ENCODE peak calls at places on chromosomes 3 and 15, in four cellular contexts. One of them, this sample, is unnamed.
A peak's percentile ranks its signal among the peaks of the same experiment; 100 is the strongest.

GRCh38 chr3:161305095-161305991 is 66.0 kb downstream of the SPTSSB start:
- DNase-seq in cardiac muscle cell: no peak
- DNase-seq in ovary: no peak
- DNase-seq in neuronal stem cell: no peak
- DNase-seq in this sample: no peak

GRCh38 chr3:43968465-43968864 is 273.2 kb upstream of the TOPAZ1 start:
- DNase-seq in cardiac muscle cell: no peak
- DNase-seq in neuronal stem cell: no peak
- DNase-seq in ovary: no peak
- DNase-seq in this sample: no peak

GRCh38 chr15:69668049-69668705 is 215.6 kb downstream of the RPLP1 start:
- DNase-seq in neuronal stem cell: no peak
- DNase-seq in ovary: no peak
- DNase-seq in cardiac muscle cell: no peak
- DNase-seq in this sample: no peak

GRCh38 chr3:63870606-63871005 is 6.9 kb downstream of the ATXN7 start:
- DNase-seq in neuronal stem cell: no peak
- DNase-seq in ovary: no peak
- DNase-seq in cardiac muscle cell: no peak
- DNase-seq in this sample: no peak

GRCh38 chr15:78077860-78078187 is 313 bp upstream of the TBC1D2B start:
- DNase-seq in cardiac muscle cell: no peak
- DNase-seq in neuronal stem cell: no peak
- DNase-seq in ovary: no peak
- DNase-seq in this sample: no peak

GRCh38 chr15:29455055-29455454 is 185.4 kb upstream of the NSMCE3 start:
- DNase-seq in ovary: no peak
- DNase-seq in neuronal stem cell: no peak
- DNase-seq in cardiac muscle cell: no peak
- DNase-seq in this sample: no peak

GRCh38 chr3:150319900-150320299 is 88.2 kb upstream of the TSC22D2 start:
- DNase-seq in ovary: no peak
- DNase-seq in cardiac muscle cell: no peak
- DNase-seq in neuronal stem cell: no peak
- DNase-seq in this sample: peak; percentile 97

GRCh38 chr3:9248232-9249191 is 934 bp downstream of the SRGAP3 start:
- DNase-seq in cardiac muscle cell: no peak
- DNase-seq in neuronal stem cell: no peak
- DNase-seq in ovary: no peak
- DNase-seq in this sample: no peak

GRCh38 chr3:147360936-147361670 is 45.2 kb downstream of the ZIC4 start:
- DNase-seq in cardiac muscle cell: no peak
- DNase-seq in ovary: no peak
- DNase-seq in neuronal stem cell: no peak
- DNase-seq in this sample: no peak

GRCh38 chr15:78855746-78856145 is 16.9 kb upstream of the MORF4L1 start:
- DNase-seq in neuronal stem cell: no peak
- DNase-seq in cardiac muscle cell: no peak
- DNase-seq in ovary: no peak
- DNase-seq in this sample: no peak

GRCh38 chr15:83365370-83365938 is 81.0 kb upstream of the BNC1 start:
- DNase-seq in cardiac muscle cell: peak; percentile 57
- DNase-seq in ovary: peak; percentile 56
- DNase-seq in neuronal stem cell: no peak
- DNase-seq in this sample: no peak

GRCh38 chr3:129793947-129794318 is 99.6 kb downstream of the TMCC1 start:
- DNase-seq in ovary: no peak
- DNase-seq in neuronal stem cell: peak; percentile 51
- DNase-seq in cardiac muscle cell: peak; percentile 41
- DNase-seq in this sample: no peak

GRCh38 chr3:133424937-133425869 is 25.3 kb downstream of the BFSP2 start:
- DNase-seq in cardiac muscle cell: no peak
- DNase-seq in neuronal stem cell: no peak
- DNase-seq in ovary: no peak
- DNase-seq in this sample: no peak

GRCh38 chr3:186166491-186167288 is 57.8 kb upstream of the ETV5 start:
- DNase-seq in ovary: no peak
- DNase-seq in neuronal stem cell: no peak
- DNase-seq in cardiac muscle cell: no peak
- DNase-seq in this sample: no peak

GRCh38 chr3:160403796-160404510 is 4.5 kb downstream of the SMC4 start:
- DNase-seq in ovary: no peak
- DNase-seq in neuronal stem cell: no peak
- DNase-seq in cardiac muscle cell: no peak
- DNase-seq in this sample: no peak

GRCh38 chr15:93031103-93031464 is 57.9 kb downstream of the RGMA start:
- DNase-seq in cardiac muscle cell: no peak
- DNase-seq in neuronal stem cell: no peak
- DNase-seq in ovary: no peak
- DNase-seq in this sample: no peak

GRCh38 chr3:114418724-114419543 is 125.1 kb downstream of the TIGIT start:
- DNase-seq in neuronal stem cell: peak; percentile 39
- DNase-seq in cardiac muscle cell: peak; percentile 78
- DNase-seq in ovary: no peak
- DNase-seq in this sample: no peak

GRCh38 chr15:97652700-97653167 is 307.8 kb upstream of the ARRDC4 start:
- DNase-seq in neuronal stem cell: peak; percentile 32
- DNase-seq in cardiac muscle cell: peak; percentile 68
- DNase-seq in ovary: no peak
- DNase-seq in this sample: no peak

GRCh38 chr3:28320981-28321380 is 27.5 kb upstream of the ZCWPW2 start:
- DNase-seq in neuronal stem cell: no peak
- DNase-seq in cardiac muscle cell: no peak
- DNase-seq in ovary: no peak
- DNase-seq in this sample: no peak

GRCh38 chr15:67521770-67522568 is 1.0 kb downstream of the C15orf61 start:
- DNase-seq in neuronal stem cell: no peak
- DNase-seq in ovary: no peak
- DNase-seq in cardiac muscle cell: no peak
- DNase-seq in this sample: no peak

GRCh38 chr15:69873807-69874206 is 223.9 kb downstream of the TLE3 start:
- DNase-seq in cardiac muscle cell: no peak
- DNase-seq in neuronal stem cell: no peak
- DNase-seq in ovary: no peak
- DNase-seq in this sample: no peak

GRCh38 chr3:102265720-102266119 is 169.1 kb upstream of the ZPLD1 start:
- DNase-seq in neuronal stem cell: no peak
- DNase-seq in cardiac muscle cell: no peak
- DNase-seq in ovary: no peak
- DNase-seq in this sample: no peak

GRCh38 chr15:101474233-101474632 is 15.3 kb downstream of the PCSK6 start:
- DNase-seq in ovary: no peak
- DNase-seq in cardiac muscle cell: no peak
- DNase-seq in neuronal stem cell: no peak
- DNase-seq in this sample: no peak

GRCh38 chr3:179116816-179117215 is 31.3 kb upstream of the PIK3CA start:
- DNase-seq in neuronal stem cell: no peak
- DNase-seq in ovary: no peak
- DNase-seq in cardiac muscle cell: no peak
- DNase-seq in this sample: no peak

GRCh38 chr3:139533781-139534443 is 5.6 kb downstream of the RBP1 start:
- DNase-seq in ovary: peak; percentile 77
- DNase-seq in cardiac muscle cell: peak; percentile 66
- DNase-seq in neuronal stem cell: no peak
- DNase-seq in this sample: peak; percentile 36

GRCh38 chr3:15221574-15222217 is 15.7 kb downstream of the CAPN7 start:
- DNase-seq in ovary: no peak
- DNase-seq in neuronal stem cell: no peak
- DNase-seq in cardiac muscle cell: no peak
- DNase-seq in this sample: no peak

GRCh38 chr3:87270908-87271727 is 5.3 kb downstream of the POU1F1 start:
- DNase-seq in cardiac muscle cell: no peak
- DNase-seq in ovary: no peak
- DNase-seq in neuronal stem cell: no peak
- DNase-seq in this sample: no peak

GRCh38 chr3:105559856-105560255 is 193.1 kb downstream of the ALCAM start:
- DNase-seq in ovary: no peak
- DNase-seq in neuronal stem cell: no peak
- DNase-seq in cardiac muscle cell: no peak
- DNase-seq in this sample: no peak

GRCh38 chr3:30681276-30682211 is 75.1 kb downstream of the TGFBR2 start:
- DNase-seq in cardiac muscle cell: no peak
- DNase-seq in ovary: peak; percentile 57
- DNase-seq in neuronal stem cell: peak; percentile 11
- DNase-seq in this sample: no peak

GRCh38 chr3:57557088-57557537 is 1.0 kb downstream of the PDE12 start:
- DNase-seq in cardiac muscle cell: peak; percentile 2
- DNase-seq in ovary: no peak
- DNase-seq in neuronal stem cell: peak; percentile 9
- DNase-seq in this sample: no peak

GRCh38 chr3:86388848-86389247 is 602.1 kb downstream of the VGLL3 start:
- DNase-seq in ovary: no peak
- DNase-seq in neuronal stem cell: no peak
- DNase-seq in cardiac muscle cell: no peak
- DNase-seq in this sample: no peak

DNA sequence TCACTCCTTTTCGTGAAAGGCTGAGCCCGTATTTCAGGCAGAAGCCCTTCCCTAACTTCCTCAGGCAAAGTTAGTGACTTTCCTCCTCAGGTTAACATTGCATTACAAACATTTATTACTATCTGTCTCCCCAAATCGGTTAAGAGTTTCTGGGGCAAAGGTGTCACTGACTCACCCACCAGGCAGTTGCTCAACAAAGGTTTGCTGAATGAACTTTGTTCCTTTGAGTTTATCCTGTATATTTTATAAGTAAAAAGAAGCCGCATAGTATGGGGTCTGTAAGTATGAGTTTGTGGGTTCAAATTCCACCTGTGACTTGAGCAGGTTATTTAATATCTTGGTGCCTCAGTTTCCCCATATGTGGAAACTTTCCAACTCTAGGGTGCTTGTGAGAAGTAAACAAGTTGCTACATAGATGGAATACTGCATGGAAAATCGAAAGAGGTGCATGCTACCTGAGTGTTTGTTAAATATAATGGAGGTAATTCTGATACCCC is 177.7 kb downstream of the THRB start:
- DNase-seq in cardiac muscle cell: no peak
- DNase-seq in neuronal stem cell: no peak
- DNase-seq in ovary: no peak
- DNase-seq in this sample: peak; percentile 14
- H3K27ac ChIP-seq in cardiac muscle cell: no peak overlapping the region
- H3K27ac ChIP-seq in neuronal stem cell: no peak overlapping the region
- H3K27ac ChIP-seq in ovary: no peak overlapping the region
- H3K27ac ChIP-seq in this sample: peak overlapping the region; percentile 66

DNA sequence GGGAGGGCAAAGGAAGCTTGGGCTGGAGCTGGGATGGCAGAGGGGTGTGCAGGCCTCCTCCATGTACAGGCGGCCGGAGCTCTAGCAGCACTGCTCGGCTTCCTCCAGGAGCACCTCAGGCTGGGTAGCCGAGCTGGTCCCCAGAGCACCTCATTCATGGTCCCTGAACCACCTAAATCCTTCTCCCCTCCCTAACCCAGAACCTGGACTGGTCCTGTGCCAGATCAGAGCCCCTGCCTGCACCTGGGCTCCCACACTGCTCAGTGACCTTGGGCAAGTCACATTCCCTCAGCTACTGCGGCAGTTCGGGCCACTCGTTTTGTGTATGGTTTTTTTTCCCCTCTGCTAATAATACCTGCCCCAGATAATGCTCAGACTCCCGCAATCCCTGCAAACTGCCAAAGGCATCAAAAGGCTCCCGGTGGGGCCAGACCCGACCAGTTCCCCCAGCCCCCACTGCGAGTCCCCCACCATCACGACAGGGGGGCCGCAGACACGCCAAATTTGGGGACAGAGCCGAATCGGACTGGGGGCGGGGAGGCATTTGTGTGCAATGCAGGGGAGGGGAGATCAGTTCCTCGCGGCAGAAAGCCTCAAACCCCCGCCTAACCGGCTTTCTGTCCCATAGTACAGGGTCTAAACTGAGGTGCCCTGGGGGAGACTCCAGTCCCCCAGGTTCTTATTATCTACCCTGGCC is 1.3 kb downstream of the SEMA7A start:
- DNase-seq in cardiac muscle cell: no peak
- DNase-seq in ovary: no peak
- DNase-seq in neuronal stem cell: no peak
- DNase-seq in this sample: no peak
- H3K27ac ChIP-seq in cardiac muscle cell: no peak overlapping the region
- H3K27ac ChIP-seq in ovary: no peak overlapping the region
- H3K27ac ChIP-seq in neuronal stem cell: no peak overlapping the region
- H3K27ac ChIP-seq in this sample: peak overlapping the region; percentile 69

GRCh38 chr3:36428444-36428843 is 48.1 kb downstream of the STAC start:
- DNase-seq in neuronal stem cell: no peak
- DNase-seq in ovary: no peak
- DNase-seq in cardiac muscle cell: no peak
- DNase-seq in this sample: no peak
- H3K27ac ChIP-seq in neuronal stem cell: no peak overlapping the region
- H3K27ac ChIP-seq in ovary: no peak overlapping the region
- H3K27ac ChIP-seq in cardiac muscle cell: no peak overlapping the region
- H3K27ac ChIP-seq in this sample: no peak overlapping the region

GRCh38 chr3:196868297-196868661 is 559 bp downstream of the SENP5 start:
- DNase-seq in neuronal stem cell: peak; percentile 11
- DNase-seq in cardiac muscle cell: peak; percentile 54
- DNase-seq in ovary: no peak
- DNase-seq in this sample: no peak
- H3K27ac ChIP-seq in neuronal stem cell: no peak overlapping the region
- H3K27ac ChIP-seq in cardiac muscle cell: peak overlapping the region; percentile 95
- H3K27ac ChIP-seq in ovary: peak overlapping the region; percentile 87
- H3K27ac ChIP-seq in this sample: peak overlapping the region; percentile 81

DNA sequence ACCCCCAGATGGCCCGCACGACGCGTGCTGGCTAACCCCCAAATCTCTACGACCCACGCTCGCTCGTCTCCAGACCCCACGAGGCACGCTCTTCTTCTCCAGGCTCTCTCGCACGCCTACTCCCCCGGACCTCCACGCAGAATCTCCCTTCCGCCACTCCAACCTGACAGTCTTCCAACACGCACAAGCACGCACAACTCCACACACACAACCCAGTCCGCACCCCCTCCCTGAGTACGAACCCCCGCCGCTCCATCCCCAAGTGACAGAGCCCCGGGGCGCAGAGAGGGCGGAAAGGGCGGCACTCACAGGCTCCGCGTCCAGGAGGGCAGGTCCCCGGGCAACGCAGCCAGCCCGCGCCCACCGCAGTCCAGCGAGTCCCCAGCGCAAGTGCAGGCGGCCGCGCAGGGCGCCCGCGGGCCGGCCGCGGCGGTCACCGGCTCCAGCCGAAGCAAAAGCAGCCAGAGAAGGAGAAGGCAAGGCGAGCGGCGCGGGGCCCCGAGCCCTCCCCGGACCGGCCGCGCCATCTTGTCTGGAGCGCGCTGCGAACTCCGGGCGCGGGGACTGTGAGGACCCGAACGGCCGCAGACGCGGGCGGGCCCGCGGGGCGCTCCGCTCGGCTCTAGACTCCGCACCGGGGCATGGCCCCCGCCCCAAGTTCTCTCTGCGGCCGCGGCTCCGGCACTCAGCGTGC is 794 bp downstream of the LRIG1 start:
- DNase-seq in neuronal stem cell: no peak
- DNase-seq in cardiac muscle cell: peak; percentile 58
- DNase-seq in ovary: peak; percentile 60
- DNase-seq in this sample: no peak
- H3K27ac ChIP-seq in neuronal stem cell: peak overlapping the region; percentile 86
- H3K27ac ChIP-seq in cardiac muscle cell: peak overlapping the region; percentile 74
- H3K27ac ChIP-seq in ovary: peak overlapping the region; percentile 90
- H3K27ac ChIP-seq in this sample: peak overlapping the region; percentile 36